ENCODE peak calls at places on chromosomes 3 and 15, in eight cellular contexts. M is OCI-LY7, U is AG04450, L is neural progenitor cell, N is ovary, K is mesothelial cell of epicardium, H is WTC11, X is HepG2. R is an unnamed sample.
A peak's percentile ranks its signal among the peaks of the same experiment; 100 is the strongest.

GRCh38 chr15:75817151-75817935 is 25.9 kb upstream of the UBE2Q2 start:
- DNase-seq in H (no peak), L (no peak), K (no peak), N (no peak), U (no peak), X (no peak), M (no peak), R (no peak)

GRCh38 chr3:159499031-159499793 is 489.4 kb upstream of the IL12A start:
- DNase-seq in X (no peak), N (no peak), L (no peak), H (no peak), K (no peak), U (no peak), M (no peak), R (no peak)

GRCh38 chr3:39809995-39810595 is 686 bp downstream of the MYRIP start:
- DNase-seq in K (peak; percentile 42), L (peak; percentile 37), U (no peak), X (no peak), M (no peak), H (peak; percentile 36), N (peak; percentile 22), R (no peak)

GRCh38 chr3:168876346-168877035 is 780.8 kb upstream of the GOLIM4 start:
- DNase-seq in L (no peak), K (no peak), H (no peak), M (no peak), N (no peak), U (no peak), X (no peak), R (no peak)

GRCh38 chr15:48696627-48697312 is 51.3 kb upstream of the FBN1 start:
- DNase-seq in N (no peak), X (no peak), M (no peak), H (no peak), L (no peak), U (no peak), K (no peak), R (no peak)

GRCh38 chr3:133494469-133494868 is 79.0 kb upstream of the CDV3 start:
- DNase-seq in M (peak; percentile 59), L (peak; percentile 53), K (no peak), X (peak; percentile 65), N (no peak), U (no peak), H (peak; percentile 73), R (no peak)

GRCh38 chr3:172877011-172877410 is 126.5 kb downstream of the ECT2 start:
- DNase-seq in H (no peak), X (no peak), K (no peak), L (no peak), N (no peak), U (no peak), M (no peak), R (no peak)

GRCh38 chr15:64288577-64288976 is 67.4 kb downstream of the CSNK1G1 start:
- DNase-seq in H (no peak), N (no peak), U (peak; percentile 32), X (no peak), M (no peak), L (no peak), K (no peak), R (no peak)

GRCh38 chr3:64530434-64531049 is 157.3 kb downstream of the ADAMTS9 start:
- DNase-seq in H (peak; percentile 75), M (peak; percentile 31), U (no peak), K (peak; percentile 74), X (peak; percentile 18), L (peak; percentile 79), N (peak; percentile 88), R (no peak)

GRCh38 chr3:70999730-71000129 is 583.8 kb downstream of the FOXP1 start:
- DNase-seq in K (no peak), L (no peak), H (no peak), N (no peak), X (no peak), M (no peak), U (no peak), R (no peak)

GRCh38 chr3:182729903-182730674 is 63.2 kb upstream of the ATP11B start:
- DNase-seq in H (no peak), M (peak; percentile 56), N (no peak), X (no peak), L (no peak), U (no peak), K (no peak), R (no peak)

GRCh38 chr15:40330368-40330836 is 6.9 kb downstream of the INAFM2 start:
- DNase-seq in M (no peak), U (no peak), L (no peak), H (no peak), X (no peak), K (no peak), N (peak; percentile 74), R (no peak)

GRCh38 chr3:147369671-147370123 is 36.6 kb downstream of the ZIC4 start:
- DNase-seq in H (peak; percentile 38), M (no peak), X (no peak), N (no peak), K (no peak), U (no peak), L (peak; percentile 74), R (no peak)

GRCh38 chr3:188153498-188153948 is 434 bp upstream of the LPP start:
- DNase-seq in L (peak; percentile 94), U (peak; percentile 94), X (peak; percentile 88), N (peak; percentile 86), K (no peak), H (peak; percentile 85), M (peak; percentile 37), R (no peak)

GRCh38 chr3:135055449-135055848 is 260.4 kb downstream of the EPHB1 start:
- DNase-seq in N (no peak), X (no peak), L (no peak), K (no peak), M (no peak), H (no peak), U (no peak), R (no peak)

GRCh38 chr3:51388286-51389029 is 2.6 kb upstream of the RBM15B start:
- DNase-seq in M (peak; percentile 40), N (no peak), H (no peak), K (peak; percentile 51), L (no peak), U (no peak), X (peak; percentile 45), R (no peak)

GRCh38 chr3:36514171-36514570 is 133.9 kb downstream of the STAC start:
- DNase-seq in U (no peak), H (no peak), X (no peak), K (no peak), M (no peak), N (no peak), L (no peak), R (no peak)

GRCh38 chr3:8573342-8573926 is 71.2 kb downstream of the SSUH2 start:
- DNase-seq in L (no peak), M (no peak), K (no peak), X (no peak), H (no peak), N (no peak), U (no peak), R (no peak)

GRCh38 chr15:70974004-70974832 is 81.6 kb downstream of the LRRC49 start:
- DNase-seq in K (no peak), L (peak; percentile 9), X (peak; percentile 18), N (no peak), H (no peak), U (peak; percentile 36), M (peak; percentile 7), R (no peak)

GRCh38 chr15:90820481-90820880 is 47.9 kb upstream of the FURIN start:
- DNase-seq in L (no peak), N (no peak), M (no peak), X (no peak), H (no peak), U (no peak), K (no peak), R (no peak)

GRCh38 chr3:16377847-16378302 is 112.9 kb downstream of the OXNAD1 start:
- DNase-seq in N (no peak), H (no peak), L (no peak), U (no peak), K (no peak), X (no peak), M (peak; percentile 47), R (no peak)
- TF ChIP-seq CTCF in N (no peak), H (no peak), L (no peak), U (no peak), K (no peak), X (no peak), M (peak; percentile 72), R (no peak)

DNA sequence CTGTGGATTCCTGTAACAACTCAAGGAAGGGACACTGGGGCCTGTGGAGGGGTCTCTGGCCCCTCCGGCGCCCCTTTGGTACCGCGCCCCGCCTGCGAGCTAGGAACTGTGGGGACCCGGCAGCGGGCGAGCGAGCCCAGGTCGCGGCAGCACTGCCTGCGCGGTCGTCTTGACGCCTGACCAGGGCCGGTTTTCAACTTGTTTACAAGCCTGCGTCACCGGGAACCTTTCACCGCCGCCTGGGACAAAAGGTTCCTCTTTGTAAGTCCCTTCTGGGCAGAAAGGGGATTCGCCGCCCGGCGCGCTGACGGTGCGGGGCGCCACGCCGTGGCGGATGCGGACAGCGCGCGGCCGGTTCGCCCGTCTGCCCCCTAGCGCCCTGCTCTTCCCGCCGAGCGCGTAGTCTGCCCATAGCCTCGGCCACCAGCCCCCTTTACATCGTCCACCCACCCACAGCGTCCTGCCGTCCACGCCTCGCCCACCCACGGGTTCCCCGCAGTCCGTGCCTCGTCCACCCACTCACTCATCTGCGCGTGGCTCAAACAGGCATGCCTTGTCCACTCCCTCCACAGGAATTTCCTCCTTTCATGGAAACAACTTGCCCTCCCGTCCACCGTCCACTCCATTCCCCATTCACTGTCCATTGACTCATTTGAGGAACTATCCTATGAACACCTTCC is 5.5 kb upstream of the CFAP100 start:
- DNase-seq in N (peak; percentile 96), L (peak; percentile 97), H (peak; percentile 89), M (peak; percentile 81), U (peak; percentile 23), X (peak; percentile 93), K (peak; percentile 80), R (peak; percentile 83)
- TF ChIP-seq CTCF in N (peak; percentile 100), L (peak; percentile 89), H (peak; percentile 31), M (peak; percentile 89), U (peak; percentile 91), X (peak; percentile 97), K (peak; percentile 69), R (peak; percentile 90)

GRCh38 chr15:29613951-29614382 is 208.3 kb downstream of the TJP1 start:
- DNase-seq in L (peak; percentile 26), H (peak; percentile 62), N (no peak), U (no peak), K (no peak), X (peak; percentile 29), M (no peak), R (peak; percentile 40)
- TF ChIP-seq CTCF in L (peak; percentile 29), H (peak; percentile 52), N (no peak), U (no peak), K (no peak), X (peak; percentile 77), M (peak; percentile 46), R (peak; percentile 44)

GRCh38 chr3:33373082-33373437 is 67.1 kb downstream of the UBP1 start:
- DNase-seq in N (no peak), H (no peak), X (no peak), U (no peak), M (no peak), K (no peak), L (no peak), R (no peak)
- TF ChIP-seq CTCF in N (no peak), H (no peak), X (no peak), U (no peak), M (no peak), K (no peak), L (no peak), R (no peak)

R was measured in type B pancreatic cell.